ENCODE peak calls at places on chromosomes 5 and 9, in seven cellular contexts. C is stimulated activated CD4-positive, alpha-beta T cell treated with anti-CD3 and anti-CD28 coated beads, Interleukin-2, amount 100 ng/mL, for 48 hours; F is HTR-8/SVneo; B is dorsolateral prefrontal cortex; T is A673; L is posterior cingulate gyrus; U is NCI-H510A treated with DMSO at 0.1 percent for 48 hours. G is an unnamed sample.

GRCh38 chr5:1737790-1738405 is 61.7 kb downstream of the MRPL36 start:
- DNase-seq in T (peak; percentile 53), U (no peak), B (no peak), L (no peak), C (peak; percentile 45), F (no peak), G (no peak)

GRCh38 chr5:143141652-143142051 is 261.8 kb downstream of the NR3C1 start:
- DNase-seq in F (no peak), B (no peak), T (no peak), U (no peak), C (no peak), L (no peak), G (no peak)

GRCh38 chr5:145237843-145238242 is 597.3 kb downstream of the PRELID2 start:
- DNase-seq in F (peak; percentile 10), L (no peak), U (peak; percentile 42), C (no peak), B (no peak), T (peak; percentile 90), G (no peak)

GRCh38 chr9:119101048-119101447 is 268.2 kb downstream of the BRINP1 start:
- DNase-seq in L (no peak), U (no peak), T (no peak), B (no peak), F (no peak), C (no peak), G (no peak)

GRCh38 chr9:110986529-110986928 is 51.7 kb downstream of the LPAR1 start:
- DNase-seq in B (no peak), C (no peak), T (no peak), U (no peak), L (no peak), F (no peak), G (no peak)

GRCh38 chr5:123916331-123917121 is 404.5 kb downstream of the CSNK1G3 start:
- DNase-seq in L (no peak), T (peak; percentile 74), C (no peak), U (peak; percentile 33), B (no peak), F (peak; percentile 47), G (no peak)

GRCh38 chr5:131302506-131302905 is 38.7 kb downstream of the CDC42SE2 start:
- DNase-seq in T (no peak), F (no peak), U (no peak), B (no peak), L (no peak), C (no peak), G (no peak)

GRCh38 chr5:179865471-179866240 is 7.0 kb upstream of the MRNIP start:
- DNase-seq in C (no peak), T (no peak), L (peak; percentile 92), F (no peak), U (no peak), B (peak; percentile 63), G (no peak)

GRCh38 chr5:179346401-179346800 is 1.1 kb upstream of the ADAMTS2 start:
- DNase-seq in U (no peak), T (no peak), B (no peak), F (no peak), L (peak; percentile 69), C (no peak), G (no peak)

GRCh38 chr5:78157001-78157400 is 137.5 kb downstream of the AP3B1 start:
- DNase-seq in B (no peak), U (no peak), L (no peak), C (no peak), F (no peak), T (no peak), G (no peak)

GRCh38 chr5:175471628-175472027 is 6.7 kb upstream of the SFXN1 start:
- DNase-seq in C (peak; percentile 26), L (no peak), B (no peak), U (no peak), T (no peak), F (no peak), G (no peak)

GRCh38 chr5:138438724-138439536 is at the start of gene REEP2:
- DNase-seq in B (peak; percentile 70), C (peak; percentile 65), F (peak; percentile 65), L (peak; percentile 95), T (peak; percentile 79), U (peak; percentile 8), G (no peak)

GRCh38 chr5:30607301-30607700 is 586.2 kb upstream of the CDH6 start:
- DNase-seq in B (no peak), L (no peak), C (no peak), T (no peak), U (peak; percentile 89), F (no peak), G (no peak)

GRCh38 chr5:115813719-115814118 is 2.7 kb downstream of the CDO1 start:
- DNase-seq in U (no peak), L (no peak), T (no peak), B (no peak), F (no peak), C (no peak), G (no peak)

GRCh38 chr5:329106-329757 is 7.7 kb downstream of the AHRR start:
- DNase-seq in B (no peak), F (no peak), T (no peak), L (no peak), C (no peak), U (no peak), G (no peak)

GRCh38 chr9:4425358-4426045 is 64.8 kb upstream of the SLC1A1 start:
- DNase-seq in B (no peak), L (no peak), U (no peak), T (peak; percentile 12), F (no peak), C (no peak), G (no peak)

GRCh38 chr5:1502046-1502736 is 21.6 kb downstream of the LPCAT1 start:
- DNase-seq in C (no peak), F (no peak), T (peak; percentile 60), L (no peak), B (no peak), U (no peak), G (no peak)

GRCh38 chr5:172010278-172010677 is 3.8 kb upstream of the FBXW11 start:
- DNase-seq in B (no peak), C (no peak), U (no peak), T (peak; percentile 25), F (no peak), L (no peak), G (no peak)

GRCh38 chr5:1392801-1393565 is 48.1 kb upstream of the CLPTM1L start:
- DNase-seq in C (no peak), U (no peak), B (no peak), L (peak; percentile 61), T (no peak), F (no peak), G (no peak)

GRCh38 chr9:111944467-111944866 is 47.9 kb downstream of the UGCG start:
- DNase-seq in L (no peak), B (no peak), T (no peak), U (no peak), C (no peak), F (no peak), G (no peak)

GRCh38 chr5:138230261-138230660 is 17.1 kb upstream of the CDC23 start:
- DNase-seq in C (no peak), T (no peak), U (no peak), L (no peak), F (no peak), B (no peak), G (no peak)

GRCh38 chr9:16524078-16524477 is 346.4 kb downstream of the BNC2 start:
- DNase-seq in T (no peak), L (no peak), B (no peak), F (no peak), C (no peak), U (no peak), G (no peak)

GRCh38 chr5:18745591-18745987 is 1111.3 kb downstream of the TAF11L14 start:
- DNase-seq in L (peak; percentile 53), C (no peak), F (peak; percentile 18), T (no peak), B (no peak), U (no peak), G (no peak)

GRCh38 chr9:16090907-16091629 is 538.2 kb downstream of the CCDC171 start:
- DNase-seq in U (no peak), B (no peak), L (no peak), T (no peak), C (no peak), F (no peak), G (no peak)

GRCh38 chr5:147504001-147504400 is 5.9 kb downstream of the DPYSL3 start:
- DNase-seq in L (no peak), F (no peak), B (no peak), C (no peak), T (peak; percentile 88), U (no peak), G (no peak)

GRCh38 chr9:120481842-120482241 is 98.1 kb downstream of the CDK5RAP2 start:
- DNase-seq in B (no peak), L (no peak), C (no peak), T (no peak), F (no peak), U (no peak), G (no peak)

GRCh38 chr5:139708877-139709586 is 60.9 kb downstream of the CXXC5 start:
- DNase-seq in F (peak; percentile 41), T (peak; percentile 87), B (peak; percentile 45), L (peak; percentile 95), C (no peak), U (peak; percentile 78), G (no peak)

GRCh38 chr5:132496631-132497487 is 6.3 kb upstream of the IRF1 start:
- DNase-seq in C (no peak), T (peak; percentile 53), B (peak; percentile 59), F (peak; percentile 75), L (peak; percentile 96), U (peak; percentile 55), G (no peak)

GRCh38 chr9:122204491-122204890 is 24.3 kb downstream of the LHX6 start:
- DNase-seq in L (peak; percentile 80), B (no peak), F (no peak), C (no peak), U (no peak), T (no peak), G (no peak)

GRCh38 chr5:107184066-107184465 is 486.7 kb downstream of the EFNA5 start:
- DNase-seq in B (no peak), C (no peak), T (no peak), F (no peak), L (no peak), U (no peak), G (no peak)

GRCh38 chr9:76452839-76453238 is 6.1 kb upstream of the GCNT1 start:
- DNase-seq in C (no peak), T (no peak), B (no peak), L (no peak), U (no peak), F (no peak), G (no peak)

GRCh38 chr9:121929893-121930875 is 162.9 kb downstream of the TTLL11 start:
- DNase-seq in L (no peak), B (no peak), F (no peak), T (no peak), C (no peak), U (no peak), G (no peak)

GRCh38 chr5:90657030-90657429 is 98.4 kb downstream of the ADGRV1 start:
- DNase-seq in B (no peak), T (no peak), L (no peak), U (no peak), F (no peak), C (no peak), G (no peak)

GRCh38 chr5:52119768-52120167 is 667.9 kb upstream of the ITGA1 start:
- DNase-seq in C (no peak), L (no peak), T (peak; percentile 35), F (no peak), B (no peak), U (no peak), G (no peak)

GRCh38 chr9:127833555-127833954 is 20.9 kb downstream of the ENG start:
- DNase-seq in T (no peak), U (no peak), C (no peak), L (no peak), F (no peak), B (no peak), G (no peak)